ENCODE peak calls at places on chromosomes 4 and X, in ten cellular contexts. L is brain microvascular endothelial cell; T is ovary; J is Jurkat, Clone E6-1; W is MG63; F is SJCRH30; S is Peyer's patch; M is NT2/D1; B is fibroblast of villous mesenchyme; U is upper lobe of right lung. K is an unnamed sample.

GRCh38 chr4:128483816-128484215 is 196.2 kb upstream of the PGRMC2 start:
- DNase-seq in L (no peak), T (no peak), J (peak), W (peak), F (no peak), S (no peak), M (no peak), B (no peak), U (no peak), K (no peak)

GRCh38 chrX:130080791-130081367 is 29.4 kb downstream of the ELF4 start:
- DNase-seq in L (no peak), T (no peak), J (no peak), W (peak), F (no peak), S (no peak), M (no peak), B (no peak), U (no peak), K (no peak)

GRCh38 chr4:41319553-41319952 is 62.8 kb downstream of the UCHL1 start:
- DNase-seq in L (no peak), T (no peak), J (no peak), W (no peak), F (no peak), S (no peak), M (no peak), B (no peak), U (no peak), K (no peak)

GRCh38 chrX:2595258-2595657 is 94.5 kb upstream of the DHRSX start:
- DNase-seq in L (no peak), T (no peak), J (no peak), W (peak), F (no peak), S (no peak), M (no peak), B (no peak), U (no peak), K (no peak)

GRCh38 chrX:123835661-123836371 is 24.0 kb upstream of the XIAP start:
- DNase-seq in L (peak), T (no peak), J (no peak), W (peak), F (no peak), S (no peak), M (no peak), B (peak), U (no peak), K (no peak)

GRCh38 chrX:151609222-151609621 is 45.7 kb downstream of the PASD1 start:
- DNase-seq in L (no peak), T (no peak), J (no peak), W (no peak), F (no peak), S (no peak), M (no peak), B (no peak), U (no peak), K (no peak)

GRCh38 chrX:42755820-42756219 is 22.1 kb downstream of the PPP1R2C start:
- DNase-seq in L (peak), T (no peak), J (no peak), W (peak), F (no peak), S (no peak), M (no peak), B (peak), U (no peak), K (no peak)

GRCh38 chrX:47169726-47170515 is 23.7 kb upstream of the UBA1 start:
- DNase-seq in L (no peak), T (peak), J (no peak), W (peak), F (no peak), S (peak), M (no peak), B (peak), U (peak), K (no peak)

GRCh38 chr4:118557298-118557851 is 127.8 kb upstream of the METTL14 start:
- DNase-seq in L (peak), T (no peak), J (peak), W (peak), F (peak), S (no peak), M (no peak), B (peak), U (no peak), K (no peak)

GRCh38 chrX:39427492-39428289 is 626.4 kb downstream of the MID1IP1 start:
- DNase-seq in L (peak), T (peak), J (no peak), W (peak), F (no peak), S (no peak), M (no peak), B (peak), U (no peak), K (no peak)

GRCh38 chrX:55451990-55452824 is at the start of gene MAGEH1:
- DNase-seq in L (peak), T (peak), J (peak), W (peak), F (peak), S (peak), M (peak), B (peak), U (peak), K (peak)

GRCh38 chr4:105966046-105966445 is 70.8 kb downstream of the NPNT start:
- DNase-seq in L (peak), T (no peak), J (no peak), W (no peak), F (no peak), S (no peak), M (no peak), B (peak), U (no peak), K (no peak)

GRCh38 chr4:4574052-4574451 is 32.2 kb upstream of the STX18 start:
- DNase-seq in L (no peak), T (no peak), J (no peak), W (no peak), F (no peak), S (no peak), M (no peak), B (no peak), U (no peak), K (no peak)

GRCh38 chr4:122003335-122003734 is 51.5 kb upstream of the TRPC3 start:
- DNase-seq in L (peak), T (no peak), J (peak), W (no peak), F (peak), S (peak), M (no peak), B (peak), U (no peak), K (peak)

GRCh38 chrX:24396930-24397277 is 36.5 kb downstream of the SUPT20HL1 start:
- DNase-seq in L (no peak), T (no peak), J (no peak), W (peak), F (no peak), S (no peak), M (no peak), B (no peak), U (no peak), K (no peak)

GRCh38 chrX:71111851-71112468 is 583 bp upstream of the IL2RG start:
- DNase-seq in L (no peak), T (no peak), J (peak), W (no peak), F (no peak), S (no peak), M (no peak), B (no peak), U (no peak), K (no peak)

GRCh38 chrX:71118032-71118984 is at the start of gene MED12:
- DNase-seq in L (peak), T (peak), J (peak), W (peak), F (peak), S (peak), M (peak), B (peak), U (peak), K (peak)

GRCh38 chrX:71118985-71119535 is 664 bp downstream of the MED12 start:
- DNase-seq in L (no peak), T (no peak), J (no peak), W (no peak), F (no peak), S (no peak), M (no peak), B (no peak), U (no peak), K (no peak)

DNA sequence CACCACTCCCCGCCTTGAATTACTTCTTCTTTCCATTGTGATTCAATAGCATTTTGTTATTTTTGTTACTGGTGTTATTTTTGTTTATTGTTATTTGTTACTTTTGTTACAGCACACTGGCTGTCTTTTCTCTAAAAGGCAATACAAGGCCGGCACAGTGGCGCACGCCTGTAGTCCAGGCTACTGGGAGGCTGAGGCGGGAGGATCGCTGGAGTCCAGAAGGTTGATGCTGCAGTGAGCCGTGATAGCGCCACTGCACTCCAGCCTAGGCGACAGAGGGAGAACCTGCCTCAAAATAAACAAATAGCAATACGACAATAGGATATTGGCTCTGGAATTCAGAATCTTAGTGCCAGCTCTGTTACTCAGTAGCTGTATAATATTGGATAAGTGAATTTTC is 1.0 kb upstream of the MED12 start:
- DNase-seq in L (no peak), T (no peak), J (no peak), W (no peak), F (no peak), S (no peak), M (no peak), B (no peak), U (no peak), K (no peak)
- H3K4me3 ChIP-seq in L (no peak), T (peak), J (no peak), W (no peak), F (peak), S (no peak), M (peak), B (no peak), U (no peak), K (no peak)

GRCh38 chrX:134801267-134801666 is 143.0 kb upstream of the PLAC1 start:
- DNase-seq in L (peak), T (no peak), J (no peak), W (no peak), F (peak), S (no peak), M (no peak), B (no peak), U (no peak), K (no peak)
- H3K4me3 ChIP-seq in L (no peak), T (no peak), J (no peak), W (no peak), F (no peak), S (no peak), M (no peak), B (no peak), U (no peak), K (no peak)

GRCh38 chrX:77742788-77743476 is 43.1 kb downstream of the ATRX start:
- DNase-seq in L (no peak), T (no peak), J (no peak), W (peak), F (peak), S (no peak), M (no peak), B (no peak), U (no peak), K (peak)
- H3K4me3 ChIP-seq in L (no peak), T (no peak), J (no peak), W (no peak), F (no peak), S (no peak), M (no peak), B (no peak), U (no peak), K (no peak)

GRCh38 chr4:159396151-159396550 is 293.3 kb downstream of the RAPGEF2 start:
- DNase-seq in L (no peak), T (no peak), J (no peak), W (no peak), F (no peak), S (no peak), M (no peak), B (no peak), U (no peak), K (no peak)

GRCh38 chr4:159398236-159398638 is 295.4 kb downstream of the RAPGEF2 start:
- DNase-seq in L (no peak), T (no peak), J (no peak), W (peak), F (no peak), S (no peak), M (no peak), B (peak), U (no peak), K (no peak)

GRCh38 chr4:159390648-159391047 is 287.8 kb downstream of the RAPGEF2 start:
- DNase-seq in L (peak), T (no peak), J (no peak), W (peak), F (peak), S (no peak), M (no peak), B (peak), U (no peak), K (no peak)

GRCh38 chr4:159400782-159401712 is 298.2 kb downstream of the RAPGEF2 start:
- DNase-seq in L (peak), T (no peak), J (no peak), W (no peak), F (no peak), S (no peak), M (no peak), B (peak), U (no peak), K (peak)

DNA sequence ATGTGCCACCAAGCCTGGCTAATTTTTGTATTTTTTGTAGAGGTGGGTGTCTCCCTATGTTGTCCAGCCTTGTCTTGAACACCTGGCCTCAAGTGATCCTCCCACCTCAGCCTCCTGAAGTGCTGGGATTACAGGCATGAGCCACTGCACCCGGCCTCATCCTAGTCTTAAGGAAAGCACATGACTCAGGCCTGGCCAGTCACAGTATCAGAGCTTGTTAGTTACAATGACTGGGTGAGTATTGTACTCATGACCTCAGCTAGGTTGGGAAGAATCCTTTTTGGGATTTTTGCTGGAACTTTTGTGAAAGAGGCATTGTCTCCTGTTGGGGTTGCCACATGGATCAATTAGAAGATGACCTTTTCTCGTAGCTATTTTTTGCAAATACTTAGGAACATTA is 292.8 kb downstream of the RAPGEF2 start:
- DNase-seq in L (no peak), T (no peak), J (no peak), W (no peak), F (no peak), S (no peak), M (no peak), B (no peak), U (no peak), K (no peak)
- H3K4me3 ChIP-seq in L (no peak), T (no peak), J (no peak), W (no peak), F (no peak), S (no peak), M (no peak), B (no peak), U (no peak), K (no peak)

GRCh38 chrX:140092121-140092520 is 126.8 kb upstream of the CXorf66 start:
- DNase-seq in L (no peak), T (no peak), J (no peak), W (no peak), F (no peak), S (no peak), M (no peak), B (no peak), U (no peak), K (no peak)

GRCh38 chrX:140088438-140088837 is 123.1 kb upstream of the CXorf66 start:
- DNase-seq in L (no peak), T (no peak), J (no peak), W (no peak), F (no peak), S (no peak), M (no peak), B (no peak), U (no peak), K (no peak)

GRCh38 chrX:140087865-140088264 is 122.5 kb upstream of the CXorf66 start:
- DNase-seq in L (no peak), T (no peak), J (peak), W (no peak), F (no peak), S (no peak), M (no peak), B (no peak), U (no peak), K (no peak)

GRCh38 chrX:140091276-140091886 is 126.1 kb upstream of the CXorf66 start:
- DNase-seq in L (no peak), T (peak), J (no peak), W (peak), F (no peak), S (peak), M (no peak), B (no peak), U (peak), K (no peak)

GRCh38 chrX:140090800-140091275 is 125.5 kb upstream of the CXorf66 start:
- DNase-seq in L (no peak), T (no peak), J (no peak), W (no peak), F (no peak), S (no peak), M (no peak), B (no peak), U (no peak), K (no peak)
- H3K4me3 ChIP-seq in L (peak), T (peak), J (no peak), W (no peak), F (no peak), S (peak), M (peak), B (peak), U (no peak), K (no peak)

GRCh38 chrX:136143714-136144113 is 3.6 kb upstream of the FHL1 start:
- DNase-seq in L (no peak), T (no peak), J (no peak), W (no peak), F (no peak), S (no peak), M (no peak), B (no peak), U (no peak), K (no peak)

GRCh38 chrX:136146614-136147319 is 566 bp upstream of the FHL1 start:
- DNase-seq in L (no peak), T (no peak), J (no peak), W (peak), F (peak), S (no peak), M (no peak), B (no peak), U (no peak), K (peak)

GRCh38 chrX:136148391-136148790 is 1.1 kb downstream of the FHL1 start:
- DNase-seq in L (no peak), T (no peak), J (no peak), W (no peak), F (no peak), S (no peak), M (no peak), B (no peak), U (no peak), K (no peak)

GRCh38 chrX:136147966-136148365 is 633 bp downstream of the FHL1 start:
- DNase-seq in L (no peak), T (peak), J (no peak), W (no peak), F (peak), S (no peak), M (no peak), B (no peak), U (no peak), K (no peak)

DNA sequence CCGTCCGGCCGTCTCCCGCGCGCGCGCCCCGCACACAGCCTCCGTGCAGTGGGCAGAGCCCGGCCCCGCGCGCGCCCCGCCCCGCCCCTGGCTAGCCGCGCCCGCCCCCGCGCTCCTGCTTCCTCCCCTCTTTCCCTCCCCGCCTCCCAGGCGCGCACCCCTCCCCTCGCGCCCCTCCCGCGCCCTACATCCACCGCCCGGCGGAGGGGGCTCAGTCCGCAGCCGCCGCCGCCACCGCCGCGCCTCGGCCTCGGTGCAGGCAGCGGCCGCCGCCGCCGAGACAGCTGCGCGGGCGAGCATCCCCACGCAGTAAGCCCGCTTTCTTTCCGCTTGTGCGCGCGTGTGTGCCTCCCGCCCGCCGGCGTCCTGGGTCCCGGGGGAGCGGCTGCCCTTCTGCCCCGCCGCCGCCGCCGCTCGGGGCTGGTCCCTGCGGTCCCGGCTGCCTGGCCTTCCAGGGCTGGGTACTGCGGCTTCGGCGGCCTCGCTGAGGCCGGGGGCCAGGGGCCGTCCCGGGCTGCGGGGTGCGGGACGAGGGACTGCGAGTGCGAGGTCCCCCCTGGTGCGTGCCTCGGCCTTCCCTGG is at the start of gene FHL1:
- DNase-seq in L (no peak), T (peak), J (no peak), W (peak), F (peak), S (peak), M (no peak), B (no peak), U (peak), K (peak)
- H3K4me3 ChIP-seq in L (peak), T (peak), J (peak), W (peak), F (peak), S (peak), M (peak), B (peak), U (peak), K (peak)

DNA sequence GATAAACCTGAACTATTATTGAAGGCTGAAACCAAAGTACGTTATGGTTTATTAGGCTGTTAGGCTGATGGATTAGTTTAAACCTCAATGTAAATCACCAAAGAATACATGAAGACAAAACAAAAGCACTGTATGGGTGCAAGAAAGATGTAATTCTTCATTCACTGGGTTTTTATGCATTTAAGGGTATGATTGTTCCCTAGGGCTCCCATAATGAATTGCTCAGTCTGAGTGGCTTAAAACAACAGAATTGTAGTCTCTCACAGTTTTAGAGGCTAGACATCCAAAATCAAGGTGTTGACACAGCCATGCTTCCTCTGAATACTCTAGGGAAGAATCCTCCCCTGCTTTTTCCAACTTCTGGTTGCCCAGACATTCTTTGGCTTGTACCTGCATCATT is 222.8 kb downstream of the TENM3 start:
- DNase-seq in L (no peak), T (no peak), J (no peak), W (no peak), F (no peak), S (no peak), M (no peak), B (no peak), U (no peak), K (no peak)
- H3K4me3 ChIP-seq in L (no peak), T (no peak), J (no peak), W (no peak), F (no peak), S (no peak), M (no peak), B (no peak), U (no peak), K (no peak)

GRCh38 chrX:97452283-97452682 is 568.6 kb downstream of the RPA4 start:
- DNase-seq in L (no peak), T (no peak), J (no peak), W (no peak), F (no peak), S (no peak), M (no peak), B (no peak), U (no peak), K (no peak)

DNA sequence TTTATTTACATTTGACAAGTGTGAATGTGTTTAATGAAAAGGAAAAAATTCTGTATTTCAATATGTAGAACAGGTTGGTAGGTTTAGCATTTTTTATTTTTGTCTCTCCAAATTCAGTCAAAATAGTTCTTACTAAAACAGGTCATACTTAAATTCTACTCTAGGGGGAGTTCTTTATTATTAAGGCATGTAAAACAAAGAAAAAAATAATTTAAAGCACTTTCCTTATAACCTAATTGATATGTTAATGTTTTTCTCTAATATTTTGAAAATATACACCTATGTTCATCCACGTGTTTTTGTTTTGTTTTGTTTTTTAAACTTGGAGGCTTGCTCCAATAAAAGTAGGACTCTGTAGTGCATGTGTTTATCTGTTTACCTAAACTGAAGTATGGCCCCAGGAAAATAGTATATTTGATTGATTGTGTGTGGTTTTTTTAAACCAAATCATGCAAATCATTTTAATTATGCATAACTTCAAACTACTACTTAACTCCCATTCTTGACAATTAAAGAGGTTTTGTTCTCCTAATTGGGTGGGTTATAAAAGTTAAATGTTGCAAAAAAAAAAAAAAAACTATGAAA is 562.7 kb downstream of the RPA4 start:
- DNase-seq in L (no peak), T (no peak), J (peak), W (no peak), F (no peak), S (no peak), M (no peak), B (peak), U (no peak), K (no peak)
- H3K4me3 ChIP-seq in L (no peak), T (no peak), J (no peak), W (no peak), F (no peak), S (no peak), M (no peak), B (no peak), U (no peak), K (no peak)

K was measured in WERI-Rb-1.